ENCODE peak calls at places on chromosomes 1 and 21, in four cellular contexts. W is T-helper 2 cell, K is nucleus accumbens, A is psoas muscle. S is an unnamed sample.

GRCh38 chr1:22275211-22275610 is 132.3 kb upstream of the WNT4 start:
- DNase-seq in W (no peak), K (no peak), A (no peak), S (no peak)

GRCh38 chr1:53738205-53739108 is 507 bp downstream of the GLIS1 start:
- DNase-seq in W (no peak), K (no peak), A (peak; percentile 20), S (no peak)

GRCh38 chr21:46384556-46384955 is 60.6 kb downstream of the PCNT start:
- DNase-seq in W (no peak), K (no peak), A (no peak), S (no peak)

GRCh38 chr21:29538115-29538514 is 239.4 kb downstream of the BACH1 start:
- DNase-seq in W (no peak), K (no peak), A (no peak), S (no peak)

GRCh38 chr21:44090332-44090731 is 16.9 kb upstream of the PWP2 start:
- DNase-seq in W (no peak), K (no peak), A (no peak), S (no peak)

GRCh38 chr1:90725961-90726715 is 9.0 kb upstream of the BARHL2 start:
- DNase-seq in W (no peak), K (no peak), A (no peak), S (no peak)

GRCh38 chr1:45684402-45684801 is 1.9 kb downstream of the GPBP1L1 start:
- DNase-seq in W (peak; percentile 10), K (no peak), A (no peak), S (no peak)

GRCh38 chr1:9809122-9809521 is 14.6 kb downstream of the CLSTN1 start:
- DNase-seq in W (no peak), K (no peak), A (no peak), S (no peak)

GRCh38 chr21:36565616-36566015 is 85.7 kb upstream of the CLDN14 start:
- DNase-seq in W (no peak), K (no peak), A (no peak), S (no peak)

GRCh38 chr21:38917045-38917774 is 111.5 kb downstream of the ETS2 start:
- DNase-seq in W (no peak), K (no peak), A (no peak), S (no peak)

GRCh38 chr1:176032040-176032645 is 174.9 kb downstream of the COP1 start:
- DNase-seq in W (no peak), K (no peak), A (no peak), S (no peak)

GRCh38 chr1:84996846-84997666 is at the start of gene MCOLN2:
- DNase-seq in W (peak; percentile 75), K (no peak), A (peak; percentile 39), S (no peak)

GRCh38 chr21:44713130-44713529 is 1.8 kb upstream of the TSPEAR start:
- DNase-seq in W (no peak), K (no peak), A (no peak), S (no peak)

GRCh38 chr1:118143828-118144227 is 41.2 kb downstream of the SPAG17 start:
- DNase-seq in W (no peak), K (no peak), A (no peak), S (no peak)

GRCh38 chr1:23759277-23759676 is 16.0 kb downstream of the ELOA start:
- DNase-seq in W (no peak), K (peak; percentile 16), A (no peak), S (no peak)

GRCh38 chr1:159591981-159592380 is 4.4 kb downstream of the APCS start:
- DNase-seq in W (no peak), K (no peak), A (no peak), S (no peak)

GRCh38 chr1:20587639-20588017 is 1.3 kb upstream of the CDA start:
- DNase-seq in W (no peak), K (no peak), A (no peak), S (no peak)

GRCh38 chr21:41755934-41756773 is 10.7 kb downstream of the RIPK4 start:
- DNase-seq in W (no peak), K (no peak), A (no peak), S (no peak)

GRCh38 chr1:168734271-168734670 is 5.3 kb upstream of the DPT start:
- DNase-seq in W (no peak), K (no peak), A (no peak), S (no peak)

GRCh38 chr21:32587651-32588050 is 2.3 kb upstream of the TCP10L start:
- DNase-seq in W (no peak), K (no peak), A (no peak), S (no peak)

GRCh38 chr1:229563701-229564100 is 5.2 kb upstream of the ABCB10 start:
- DNase-seq in W (no peak), K (no peak), A (no peak), S (no peak)

GRCh38 chr1:228003461-228004330 is 3.1 kb upstream of the WNT3A start:
- DNase-seq in W (no peak), K (no peak), A (no peak), S (no peak)

GRCh38 chr1:25565188-25565591 is 21.8 kb downstream of the LDLRAP1 start:
- DNase-seq in W (peak; percentile 83), K (no peak), A (no peak), S (no peak)

GRCh38 chr1:82704393-82704792 is 903.7 kb downstream of the ADGRL2 start:
- DNase-seq in W (no peak), K (no peak), A (no peak), S (no peak)

GRCh38 chr1:39681999-39682398 is 9.2 kb downstream of the HPCAL4 start:
- DNase-seq in W (no peak), K (no peak), A (no peak), S (no peak)

GRCh38 chr1:53080769-53081168 is 18.8 kb downstream of the PODN start:
- DNase-seq in W (no peak), K (no peak), A (peak; percentile 7), S (no peak)

GRCh38 chr1:200260587-200261335 is 149.1 kb downstream of the ZNF281 start:
- DNase-seq in W (no peak), K (no peak), A (no peak), S (peak; percentile 47)

GRCh38 chr1:174692313-174692712 is 244.5 kb downstream of the GPR52 start:
- DNase-seq in W (no peak), K (no peak), A (no peak), S (no peak)

GRCh38 chr1:146029097-146029496 is 7.6 kb upstream of the HJV start:
- DNase-seq in W (no peak), K (no peak), A (no peak), S (no peak)

S was measured in SK-N-MC.